ENCODE peak calls at places on chromosome 13, in four cellular contexts. Q, A, E and B are unnamed samples.

GRCh38 chr13:50122465-50122864 is 107.2 kb downstream of the KCNRG start:
- DNase-seq in Q (no peak), A (no peak), E (peak; percentile 13), B (no peak)

GRCh38 chr13:87656311-87656710 is 14.9 kb upstream of the SLITRK5 start:
- DNase-seq in Q (no peak), A (no peak), E (no peak), B (no peak)

GRCh38 chr13:73216381-73216831 is 157.6 kb downstream of the KLF5 start:
- DNase-seq in Q (no peak), A (no peak), E (no peak), B (no peak)

GRCh38 chr13:87999791-88000190 is 328.6 kb downstream of the SLITRK5 start:
- DNase-seq in Q (no peak), A (no peak), E (no peak), B (no peak)

GRCh38 chr13:29877456-29878096 is 27.2 kb upstream of the UBL3 start:
- DNase-seq in Q (no peak), A (no peak), E (no peak), B (no peak)

GRCh38 chr13:113827021-113827420 is 36.9 kb downstream of the GAS6 start:
- DNase-seq in Q (no peak), A (no peak), E (no peak), B (no peak)

GRCh38 chr13:48602296-48603040 is 51.3 kb upstream of the CYSLTR2 start:
- DNase-seq in Q (no peak), A (no peak), E (no peak), B (no peak)

GRCh38 chr13:51577690-51578089 is 6.6 kb upstream of the WDFY2 start:
- DNase-seq in Q (no peak), A (no peak), E (no peak), B (no peak)

GRCh38 chr13:64338671-64339070 is 2891.5 kb downstream of the PCDH9 start:
- DNase-seq in Q (no peak), A (no peak), E (no peak), B (no peak)

GRCh38 chr13:30463820-30464495 is 1.8 kb downstream of the HMGB1 start:
- DNase-seq in Q (no peak), A (no peak), E (peak; percentile 7), B (peak; percentile 70)

GRCh38 chr13:28449826-28450773 is 44.8 kb downstream of the FLT1 start:
- DNase-seq in Q (no peak), A (no peak), E (no peak), B (no peak)

GRCh38 chr13:97367427-97367826 is 66.5 kb upstream of the RAP2A start:
- DNase-seq in Q (no peak), A (no peak), E (no peak), B (no peak)

GRCh38 chr13:35855531-35856019 is 275.6 kb downstream of the DCLK1 start:
- DNase-seq in Q (peak; percentile 63), A (no peak), E (no peak), B (no peak)

GRCh38 chr13:50646070-50646469 is 197.4 kb downstream of the DLEU7 start:
- DNase-seq in Q (no peak), A (no peak), E (no peak), B (no peak)

GRCh38 chr13:104953588-104953987 is 1581.9 kb downstream of the EFNB2 start:
- DNase-seq in Q (no peak), A (peak; percentile 14), E (no peak), B (no peak)

GRCh38 chr13:91145806-91146205 is 201.7 kb upstream of the MIR17HG start:
- DNase-seq in Q (no peak), A (no peak), E (no peak), B (no peak)

GRCh38 chr13:105144020-105144419 is 1391.4 kb downstream of the EFNB2 start:
- DNase-seq in Q (no peak), A (no peak), E (no peak), B (no peak)

GRCh38 chr13:20492641-20493040 is 33.0 kb downstream of the CRYL1 start:
- DNase-seq in Q (peak; percentile 27), A (no peak), E (peak; percentile 18), B (peak; percentile 46)

GRCh38 chr13:103102482-103102881 is 36.3 kb upstream of the SLC10A2 start:
- DNase-seq in Q (no peak), A (no peak), E (no peak), B (no peak)

GRCh38 chr13:41631296-41631965 is 174.1 kb downstream of the RGCC start:
- DNase-seq in Q (no peak), A (no peak), E (no peak), B (no peak)

GRCh38 chr13:101624210-101624922 is 171.9 kb downstream of the ITGBL1 start:
- DNase-seq in Q (no peak), A (no peak), E (no peak), B (no peak)

GRCh38 chr13:74191036-74191809 is 57.0 kb upstream of the KLF12 start:
- DNase-seq in Q (no peak), A (no peak), E (no peak), B (no peak)

GRCh38 chr13:35695411-35695810 is 218.9 kb upstream of the MAB21L1 start:
- DNase-seq in Q (no peak), A (no peak), E (no peak), B (no peak)

GRCh38 chr13:108288741-108289140 is 19.2 kb downstream of the TNFSF13B start:
- DNase-seq in Q (no peak), A (no peak), E (no peak), B (no peak)

GRCh38 chr13:27704681-27705080 is 83.0 kb downstream of the POLR1D start:
- DNase-seq in Q (no peak), A (no peak), E (no peak), B (no peak)

GRCh38 chr13:73661687-73662425 is 472.3 kb downstream of the KLF12 start:
- DNase-seq in Q (no peak), A (no peak), E (no peak), B (peak; percentile 25)

GRCh38 chr13:90272356-90272755 is 1075.1 kb upstream of the MIR17HG start:
- DNase-seq in Q (no peak), A (no peak), E (no peak), B (no peak)

GRCh38 chr13:33761744-33762143 is 56.2 kb upstream of the RFC3 start:
- DNase-seq in Q (peak; percentile 33), A (peak; percentile 15), E (no peak), B (peak; percentile 23)

GRCh38 chr13:104034891-104035290 is 968.7 kb upstream of the SLC10A2 start:
- DNase-seq in Q (no peak), A (no peak), E (no peak), B (no peak)

GRCh38 chr13:109608503-109608902 is 177.9 kb downstream of the IRS2 start:
- DNase-seq in Q (no peak), A (no peak), E (no peak), B (no peak)

GRCh38 chr13:100573121-100573520 is 15.5 kb downstream of the GGACT start:
- DNase-seq in Q (peak; percentile 75), A (peak; percentile 58), E (peak; percentile 61), B (peak; percentile 77)
- TF ChIP-seq ZBTB33 in Q (no peak), A (no peak), E (no peak), B (no peak)

GRCh38 chr13:46683879-46684278 is 113.1 kb downstream of the ESD start:
- DNase-seq in Q (no peak), A (no peak), E (no peak), B (no peak)

GRCh38 chr13:46684287-46685001 is 112.5 kb downstream of the ESD start:
- DNase-seq in Q (no peak), A (no peak), E (no peak), B (peak; percentile 86)

GRCh38 chr13:46687810-46688209 is 109.2 kb downstream of the ESD start:
- DNase-seq in Q (peak; percentile 3), A (no peak), E (peak; percentile 8), B (peak; percentile 80)

GRCh38 chr13:46685006-46685730 is 111.8 kb downstream of the ESD start:
- DNase-seq in Q (no peak), A (no peak), E (no peak), B (no peak)

DNA sequence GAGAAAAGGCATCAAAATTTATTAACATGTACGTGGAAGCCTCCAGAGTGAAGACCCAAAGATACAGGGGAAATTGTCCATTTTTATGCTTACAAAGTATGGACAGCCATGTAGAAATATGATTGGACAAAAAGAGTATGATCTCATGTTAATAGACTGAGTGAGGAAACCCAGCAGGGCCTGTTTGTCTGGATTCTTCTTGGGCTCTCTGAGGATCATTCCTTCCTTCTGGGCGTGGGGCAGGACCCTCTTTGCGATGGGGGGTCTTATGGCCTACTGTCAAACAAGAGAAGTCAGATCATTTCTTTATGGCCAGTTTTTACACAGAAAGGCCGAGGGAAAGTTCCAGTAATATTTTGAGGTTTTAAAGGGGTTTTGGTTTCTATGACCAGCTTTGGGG is 110.8 kb downstream of the ESD start:
- DNase-seq in Q (no peak), A (no peak), E (no peak), B (no peak)
- TF ChIP-seq REST in Q (no peak), A (no peak), E (no peak), B (no peak)

GRCh38 chr13:44051923-44052322 is 172.2 kb downstream of the LACC1 start:
- DNase-seq in Q (no peak), A (no peak), E (no peak), B (no peak)

GRCh38 chr13:44048326-44048725 is 168.6 kb downstream of the LACC1 start:
- DNase-seq in Q (no peak), A (no peak), E (no peak), B (peak; percentile 5)

GRCh38 chr13:44051405-44051804 is 171.7 kb downstream of the LACC1 start:
- DNase-seq in Q (no peak), A (no peak), E (no peak), B (no peak)

GRCh38 chr13:44049546-44049945 is 169.8 kb downstream of the LACC1 start:
- DNase-seq in Q (no peak), A (no peak), E (no peak), B (no peak)

DNA sequence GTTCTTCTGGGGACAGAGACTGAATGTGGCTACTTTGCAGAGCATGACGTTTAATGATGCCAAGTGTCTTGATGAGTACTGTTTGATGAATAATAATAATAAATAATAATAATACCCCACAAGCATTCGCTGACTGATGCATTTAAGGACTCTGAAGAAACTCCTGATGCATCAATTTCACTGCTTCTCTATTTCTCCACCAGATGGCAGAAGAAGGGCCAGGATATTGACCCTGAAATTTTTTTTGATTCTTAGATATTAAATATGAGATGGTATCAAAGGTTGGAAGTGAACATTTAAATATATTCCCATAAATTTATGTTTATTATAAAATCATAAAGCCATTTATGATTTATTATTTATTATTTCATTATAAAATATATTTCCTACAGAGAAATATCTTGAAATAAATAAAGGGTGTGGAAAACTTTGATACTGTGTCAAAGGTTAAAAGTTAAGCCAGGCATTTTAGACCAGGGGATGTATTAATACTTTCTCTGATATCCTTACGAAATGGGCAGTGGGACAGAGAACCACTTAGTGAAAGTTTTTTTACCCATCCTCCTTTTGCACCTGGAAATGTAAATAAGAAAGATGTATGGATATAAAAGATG is 170.9 kb downstream of the LACC1 start:
- DNase-seq in Q (peak; percentile 32), A (peak; percentile 33), E (peak; percentile 6), B (peak; percentile 7)
- TF ChIP-seq ELF1 in Q (no peak), A (no peak), E (no peak), B (no peak)

DNA sequence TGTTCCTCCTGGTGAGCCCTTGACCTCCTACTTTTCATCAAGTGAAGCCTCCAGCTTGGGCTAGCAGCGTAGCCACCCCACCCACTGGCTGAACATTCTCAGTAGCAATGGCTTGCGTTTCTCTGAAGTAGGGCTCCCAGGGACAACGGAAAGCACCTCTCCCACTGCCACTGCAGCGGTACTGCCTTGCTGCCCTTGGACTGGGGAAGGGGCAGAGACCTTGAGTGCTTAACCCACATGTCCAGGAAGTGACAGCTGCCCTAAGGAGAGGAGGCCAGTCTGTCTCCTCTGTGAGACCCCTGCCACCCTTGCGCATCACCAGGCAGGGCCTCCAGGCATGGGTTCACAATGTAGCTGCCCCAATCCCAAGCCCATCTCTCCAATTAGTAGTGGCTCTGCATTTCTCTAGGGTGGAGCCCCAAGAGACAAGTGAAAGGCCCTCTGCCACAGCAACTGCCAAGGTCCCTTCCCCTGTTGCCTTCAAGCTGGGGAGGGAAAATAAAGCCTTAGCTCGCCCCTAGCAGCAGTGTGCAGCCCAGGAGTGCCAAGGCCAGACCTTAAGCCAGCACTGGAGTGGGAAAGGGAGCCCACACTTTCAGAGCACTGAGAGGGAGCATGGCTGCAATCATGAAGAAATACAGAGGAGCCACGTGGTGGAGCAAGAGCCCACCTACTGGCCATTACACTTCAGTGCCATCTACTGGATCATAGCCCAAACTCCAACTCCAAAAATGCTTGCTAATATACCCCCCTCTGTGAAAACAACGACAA is 175.9 kb upstream of the TRPC4 start:
- DNase-seq in Q (no peak), A (peak; percentile 10), E (peak; percentile 20), B (peak; percentile 2)
- TF ChIP-seq ZBTB33 in Q (no peak), A (no peak), E (no peak), B (no peak)